ENCODE peak calls at places on chromosome 3, in seven cellular contexts. O is testis, S is GM12878, I is endothelial cell of umbilical vein, A is Peyer's patch, P is right lobe of liver, W is IMR-90. U is an unnamed sample. For H3K27me3, the result is how much of the 10 kb centered on the place peaks cover.

GRCh38 chr3:133468251-133468721 is 68.4 kb downstream of the BFSP2 start:
- DNase-seq in I (no peak), S (no peak), P (no peak), A (no peak), O (no peak), W (peak), U (no peak)

GRCh38 chr3:20608054-20608738 is 422.2 kb upstream of the SGO1 start:
- DNase-seq in A (no peak), S (no peak), W (no peak), I (no peak), P (no peak), O (no peak), U (no peak)

GRCh38 chr3:125593991-125594574 is 1.2 kb downstream of the OSBPL11 start:
- DNase-seq in S (no peak), P (no peak), W (no peak), A (no peak), I (peak), O (no peak), U (no peak)

GRCh38 chr3:188229726-188230125 is 75.8 kb downstream of the LPP start:
- DNase-seq in I (no peak), O (no peak), P (no peak), W (no peak), S (no peak), A (no peak), U (no peak)

GRCh38 chr3:54556630-54557029 is 371.2 kb downstream of the LRTM1 start:
- DNase-seq in P (no peak), A (no peak), W (no peak), O (no peak), I (no peak), S (no peak), U (no peak)

GRCh38 chr3:123657578-123657977 is 72.7 kb upstream of the HACD2 start:
- DNase-seq in S (no peak), W (peak), I (peak), A (peak), O (no peak), P (no peak), U (peak)

GRCh38 chr3:114635878-114636277 is 342.1 kb downstream of the TIGIT start:
- DNase-seq in A (no peak), P (no peak), S (no peak), I (no peak), O (no peak), W (no peak), U (no peak)

GRCh38 chr3:48429416-48430358 is at the start of gene PLXNB1:
- DNase-seq in O (peak), P (peak), S (no peak), W (peak), A (peak), I (peak), U (peak)

GRCh38 chr3:14801031-14801430 is 17.7 kb upstream of the FGD5 start:
- DNase-seq in W (no peak), I (no peak), P (no peak), A (no peak), S (no peak), O (no peak), U (no peak)

GRCh38 chr3:58528629-58529028 is 8.4 kb downstream of the ACOX2 start:
- DNase-seq in I (peak), A (no peak), O (peak), W (peak), S (no peak), P (peak), U (peak)

GRCh38 chr3:16319307-16319706 is 54.3 kb downstream of the OXNAD1 start:
- DNase-seq in I (no peak), A (peak), W (no peak), O (peak), P (no peak), S (no peak), U (no peak)

GRCh38 chr3:149393355-149394165 is 16.1 kb upstream of the TM4SF1 start:
- DNase-seq in W (peak), P (peak), S (peak), A (peak), O (peak), I (peak), U (peak)

GRCh38 chr3:189622629-189623028 is 8.6 kb upstream of the TP63 start:
- DNase-seq in O (no peak), W (no peak), I (no peak), S (no peak), P (no peak), A (no peak), U (no peak)
- H3K27me3 ChIP-seq in O (under half), W (under half), I (under half), S (under half), P (under half), A (under half), U (under half)

DNA sequence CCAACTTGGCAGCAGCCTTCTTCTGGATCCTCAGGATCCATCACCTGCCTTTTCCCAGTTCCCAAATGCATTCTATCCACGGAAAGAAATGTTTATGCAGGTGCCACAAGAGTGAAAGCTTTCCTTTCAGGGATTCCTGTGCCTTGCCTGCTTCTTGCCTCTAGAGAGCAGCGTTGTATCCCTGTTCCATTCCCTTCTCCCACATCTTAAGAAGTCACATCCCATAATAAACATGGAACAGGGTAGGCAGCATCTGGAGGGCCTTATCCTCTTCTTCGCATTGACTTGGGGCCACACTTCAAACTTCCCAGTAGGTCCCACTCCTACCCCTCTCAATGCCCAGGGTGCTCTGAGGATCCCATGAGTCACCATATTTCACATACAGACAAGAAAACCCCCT is 72.7 kb upstream of the DCLK3 start:
- DNase-seq in O (no peak), P (no peak), I (peak), S (no peak), W (no peak), A (no peak), U (no peak)
- TF ChIP-seq POLR2A in O (no peak), P (no peak), I (no peak), S (no peak), W (no peak), A (no peak), U (no peak)

GRCh38 chr3:134649106-134649705 is 1.6 kb downstream of the KY start:
- DNase-seq in A (no peak), O (no peak), P (no peak), I (no peak), W (no peak), S (no peak), U (no peak)
- H3K27me3 ChIP-seq in A (under half), O (under half), P (under half), I (under half), W (under half), S (under half), U (under half)

GRCh38 chr3:186790261-186790981 is 7.0 kb downstream of the EIF4A2 start:
- DNase-seq in S (no peak), W (peak), O (no peak), I (peak), A (no peak), P (no peak), U (no peak)
- TF ChIP-seq POLR2A in S (peak), W (peak), O (no peak), I (peak), A (no peak), P (no peak), U (peak)

GRCh38 chr3:6921041-6921440 is 60.1 kb downstream of the GRM7 start:
- DNase-seq in W (no peak), O (no peak), I (no peak), P (peak), A (no peak), S (no peak), U (no peak)

GRCh38 chr3:6921876-6922275 is 61.0 kb downstream of the GRM7 start:
- DNase-seq in O (no peak), W (no peak), I (no peak), A (no peak), S (no peak), P (no peak), U (no peak)

DNA sequence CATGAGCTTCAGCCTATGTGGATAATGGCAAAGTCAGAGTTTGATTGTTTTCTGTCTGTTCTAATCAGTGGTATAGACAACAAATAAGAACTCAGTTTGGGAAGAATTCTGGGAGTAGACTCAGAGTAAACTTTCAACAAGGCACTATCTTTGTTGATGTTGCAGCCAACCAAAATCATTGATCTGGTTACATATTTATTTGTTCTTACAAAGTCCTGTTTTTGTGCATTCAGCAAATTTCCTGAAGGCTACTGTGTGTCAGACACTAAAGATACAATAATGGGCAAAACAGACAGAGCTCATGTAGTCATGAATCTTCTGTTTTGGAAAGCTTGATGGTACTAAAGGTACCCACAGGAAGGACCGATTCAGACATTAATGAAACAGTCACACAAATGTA is 55.0 kb downstream of the GRM7 start:
- DNase-seq in P (no peak), S (no peak), A (no peak), W (no peak), O (no peak), I (no peak), U (no peak)
- H3K27me3 ChIP-seq in P (under half), S (under half), A (under half), W (under half), O (under half), I (under half), U (under half)

GRCh38 chr3:10198761-10199688 is 34.3 kb downstream of the IRAK2 start:
- DNase-seq in I (peak), O (no peak), A (peak), S (peak), W (peak), P (no peak), U (peak)
- TF ChIP-seq POLR2A in I (no peak), O (no peak), A (no peak), S (peak), W (no peak), P (no peak), U (no peak)

DNA sequence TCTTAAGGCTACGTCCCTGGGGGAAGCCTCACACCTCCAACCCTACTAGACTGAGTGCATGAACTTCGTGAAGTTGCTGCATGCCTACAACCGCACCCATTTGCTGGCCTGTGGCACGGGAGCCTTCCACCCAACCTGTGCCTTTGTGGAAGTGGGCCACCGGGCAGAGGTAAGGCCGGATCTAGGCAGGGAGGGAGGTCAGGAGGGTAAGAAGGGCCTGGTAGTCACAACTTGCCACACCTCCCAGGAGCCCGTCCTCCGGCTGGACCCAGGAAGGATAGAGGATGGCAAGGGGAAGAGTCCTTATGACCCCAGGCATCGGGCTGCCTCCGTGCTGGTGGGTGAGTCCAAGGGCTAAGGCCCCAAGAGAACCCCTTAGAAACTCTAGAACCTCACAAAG is 1.9 kb downstream of the SEMA3B start:
- DNase-seq in A (no peak), S (no peak), P (no peak), I (no peak), W (no peak), O (no peak), U (no peak)
- H3K27me3 ChIP-seq in A (under half), S (under half), P (under half), I (under half), W (under half), O (under half), U (under half)

DNA sequence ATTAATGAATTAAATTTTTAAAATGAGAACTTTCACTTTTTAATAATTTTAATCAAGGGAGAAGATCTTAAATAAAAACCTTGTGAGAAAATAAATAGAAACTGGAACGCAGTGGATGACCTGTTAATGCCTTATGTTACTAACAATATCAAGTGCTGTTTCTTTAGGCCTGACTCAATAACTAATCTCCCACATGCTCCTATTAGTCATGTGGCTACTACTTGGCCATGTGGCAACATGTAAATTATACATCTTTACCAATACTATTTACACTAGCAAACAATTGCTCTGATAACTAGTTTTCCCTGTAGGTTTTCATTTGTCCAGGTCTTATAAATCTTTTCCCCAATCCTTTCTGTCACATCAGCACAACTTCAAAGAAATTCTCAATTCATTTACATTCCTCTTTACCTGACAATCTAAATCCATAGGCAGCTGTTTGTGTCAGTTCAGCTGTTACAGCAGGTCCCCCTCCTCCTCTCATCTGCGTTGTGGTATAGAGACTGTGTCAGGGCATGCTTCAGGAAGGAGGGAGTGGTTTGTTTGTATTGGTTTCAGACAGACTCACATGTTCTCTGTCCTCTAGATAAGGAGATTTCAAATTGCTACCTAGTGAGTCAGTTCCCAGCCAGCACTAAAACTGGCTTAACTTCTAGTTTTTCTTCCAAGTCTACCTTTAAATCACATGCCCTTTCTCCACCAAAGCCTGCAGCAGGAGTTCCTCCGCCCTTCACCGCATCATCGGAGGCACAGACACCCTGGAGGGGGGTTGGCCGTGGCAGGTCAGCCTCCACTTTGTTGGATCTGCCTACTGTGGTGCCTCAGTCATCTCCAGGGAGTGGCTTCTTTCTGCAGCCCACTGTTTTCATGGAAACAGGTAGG is 11.3 kb upstream of the C3orf52 start:
- DNase-seq in A (peak), S (no peak), W (peak), I (peak), P (peak), O (no peak), U (peak)
- TF ChIP-seq POLR2A in A (peak), S (no peak), W (no peak), I (peak), P (no peak), O (no peak), U (peak)

U was measured in transverse colon.